ENCODE peak calls at places on chromosome 10, in nine cellular contexts. One of them, this sample, is unnamed. For H3K9me3, the result is how much of the 10 kb centered on the place peaks cover.

GRCh38 chr10:93085272-93085859 is 11.7 kb downstream of the CYP26A1 start:
- DNase-seq in A549: no peak
- DNase-seq in endothelial cell of umbilical vein: no peak
- DNase-seq in fibroblast of lung: no peak
- DNase-seq in psoas muscle: no peak
- DNase-seq in prostate gland: no peak
- DNase-seq in IMR-90: no peak
- DNase-seq in cardiac muscle cell: no peak
- DNase-seq in lower lobe of right lung: no peak
- DNase-seq in this sample: no peak

GRCh38 chr10:43187213-43187612 is 49.0 kb downstream of the CSGALNACT2 start:
- DNase-seq in A549: no peak
- DNase-seq in endothelial cell of umbilical vein: no peak
- DNase-seq in fibroblast of lung: no peak
- DNase-seq in psoas muscle: no peak
- DNase-seq in prostate gland: no peak
- DNase-seq in IMR-90: no peak
- DNase-seq in cardiac muscle cell: no peak
- DNase-seq in lower lobe of right lung: no peak
- DNase-seq in this sample: no peak

GRCh38 chr10:11881477-11882417 is 58.6 kb downstream of the PROSER2 start:
- DNase-seq in A549: peak
- DNase-seq in endothelial cell of umbilical vein: no peak
- DNase-seq in fibroblast of lung: no peak
- DNase-seq in psoas muscle: no peak
- DNase-seq in prostate gland: no peak
- DNase-seq in IMR-90: peak
- DNase-seq in cardiac muscle cell: no peak
- DNase-seq in lower lobe of right lung: no peak
- DNase-seq in this sample: no peak

GRCh38 chr10:9331583-9332008 is 1277.1 kb downstream of the GATA3 start:
- DNase-seq in A549: peak
- DNase-seq in endothelial cell of umbilical vein: peak
- DNase-seq in fibroblast of lung: peak
- DNase-seq in psoas muscle: no peak
- DNase-seq in prostate gland: no peak
- DNase-seq in IMR-90: peak
- DNase-seq in cardiac muscle cell: peak
- DNase-seq in lower lobe of right lung: no peak
- DNase-seq in this sample: peak

GRCh38 chr10:119431034-119431767 is 111.3 kb downstream of the RGS10 start:
- DNase-seq in A549: no peak
- DNase-seq in endothelial cell of umbilical vein: no peak
- DNase-seq in fibroblast of lung: no peak
- DNase-seq in psoas muscle: no peak
- DNase-seq in prostate gland: no peak
- DNase-seq in IMR-90: no peak
- DNase-seq in cardiac muscle cell: no peak
- DNase-seq in lower lobe of right lung: no peak
- DNase-seq in this sample: no peak

GRCh38 chr10:1166101-1166827 is 110.1 kb downstream of the WDR37 start:
- DNase-seq in A549: no peak
- DNase-seq in endothelial cell of umbilical vein: no peak
- DNase-seq in fibroblast of lung: no peak
- DNase-seq in psoas muscle: no peak
- DNase-seq in prostate gland: no peak
- DNase-seq in IMR-90: no peak
- DNase-seq in cardiac muscle cell: no peak
- DNase-seq in lower lobe of right lung: no peak
- DNase-seq in this sample: no peak

GRCh38 chr10:97782455-97783228 is 10.8 kb upstream of the SFRP5 start:
- DNase-seq in A549: no peak
- DNase-seq in endothelial cell of umbilical vein: no peak
- DNase-seq in fibroblast of lung: no peak
- DNase-seq in psoas muscle: no peak
- DNase-seq in prostate gland: no peak
- DNase-seq in IMR-90: no peak
- DNase-seq in cardiac muscle cell: no peak
- DNase-seq in lower lobe of right lung: no peak
- DNase-seq in this sample: no peak

GRCh38 chr10:132704008-132704814 is 81.7 kb downstream of the NKX6-2 start:
- DNase-seq in A549: no peak
- DNase-seq in endothelial cell of umbilical vein: no peak
- DNase-seq in fibroblast of lung: no peak
- DNase-seq in psoas muscle: no peak
- DNase-seq in prostate gland: no peak
- DNase-seq in IMR-90: no peak
- DNase-seq in cardiac muscle cell: no peak
- DNase-seq in lower lobe of right lung: peak
- DNase-seq in this sample: no peak

GRCh38 chr10:17038627-17039026 is 91.0 kb downstream of the CUBN start:
- DNase-seq in A549: no peak
- DNase-seq in endothelial cell of umbilical vein: no peak
- DNase-seq in fibroblast of lung: peak
- DNase-seq in psoas muscle: peak
- DNase-seq in prostate gland: no peak
- DNase-seq in IMR-90: no peak
- DNase-seq in cardiac muscle cell: peak
- DNase-seq in lower lobe of right lung: no peak
- DNase-seq in this sample: no peak

GRCh38 chr10:83373659-83374058 is 765.6 kb upstream of the GHITM start:
- DNase-seq in A549: no peak
- DNase-seq in endothelial cell of umbilical vein: peak
- DNase-seq in fibroblast of lung: no peak
- DNase-seq in psoas muscle: no peak
- DNase-seq in prostate gland: no peak
- DNase-seq in IMR-90: no peak
- DNase-seq in cardiac muscle cell: peak
- DNase-seq in lower lobe of right lung: no peak
- DNase-seq in this sample: peak

GRCh38 chr10:127398140-127398966 is 150.8 kb upstream of the NPS start:
- DNase-seq in A549: no peak
- DNase-seq in endothelial cell of umbilical vein: peak
- DNase-seq in fibroblast of lung: no peak
- DNase-seq in psoas muscle: no peak
- DNase-seq in prostate gland: no peak
- DNase-seq in IMR-90: peak
- DNase-seq in cardiac muscle cell: peak
- DNase-seq in lower lobe of right lung: no peak
- DNase-seq in this sample: peak

GRCh38 chr10:13087601-13087985 is 12.4 kb upstream of the OPTN start:
- DNase-seq in A549: no peak
- DNase-seq in endothelial cell of umbilical vein: no peak
- DNase-seq in fibroblast of lung: no peak
- DNase-seq in psoas muscle: no peak
- DNase-seq in prostate gland: no peak
- DNase-seq in IMR-90: no peak
- DNase-seq in cardiac muscle cell: no peak
- DNase-seq in lower lobe of right lung: no peak
- DNase-seq in this sample: no peak

GRCh38 chr10:13090289-13090688 is 9.7 kb upstream of the OPTN start:
- DNase-seq in A549: no peak
- DNase-seq in endothelial cell of umbilical vein: no peak
- DNase-seq in fibroblast of lung: no peak
- DNase-seq in psoas muscle: no peak
- DNase-seq in prostate gland: no peak
- DNase-seq in IMR-90: no peak
- DNase-seq in cardiac muscle cell: no peak
- DNase-seq in lower lobe of right lung: no peak
- DNase-seq in this sample: no peak

GRCh38 chr10:13087986-13088618 is 11.9 kb upstream of the OPTN start:
- DNase-seq in A549: peak
- DNase-seq in endothelial cell of umbilical vein: no peak
- DNase-seq in fibroblast of lung: peak
- DNase-seq in psoas muscle: no peak
- DNase-seq in prostate gland: no peak
- DNase-seq in IMR-90: peak
- DNase-seq in cardiac muscle cell: peak
- DNase-seq in lower lobe of right lung: no peak
- DNase-seq in this sample: no peak

GRCh38 chr10:13089345-13089744 is 10.6 kb upstream of the OPTN start:
- DNase-seq in A549: no peak
- DNase-seq in endothelial cell of umbilical vein: no peak
- DNase-seq in fibroblast of lung: no peak
- DNase-seq in psoas muscle: no peak
- DNase-seq in prostate gland: no peak
- DNase-seq in IMR-90: no peak
- DNase-seq in cardiac muscle cell: no peak
- DNase-seq in lower lobe of right lung: no peak
- DNase-seq in this sample: no peak

DNA sequence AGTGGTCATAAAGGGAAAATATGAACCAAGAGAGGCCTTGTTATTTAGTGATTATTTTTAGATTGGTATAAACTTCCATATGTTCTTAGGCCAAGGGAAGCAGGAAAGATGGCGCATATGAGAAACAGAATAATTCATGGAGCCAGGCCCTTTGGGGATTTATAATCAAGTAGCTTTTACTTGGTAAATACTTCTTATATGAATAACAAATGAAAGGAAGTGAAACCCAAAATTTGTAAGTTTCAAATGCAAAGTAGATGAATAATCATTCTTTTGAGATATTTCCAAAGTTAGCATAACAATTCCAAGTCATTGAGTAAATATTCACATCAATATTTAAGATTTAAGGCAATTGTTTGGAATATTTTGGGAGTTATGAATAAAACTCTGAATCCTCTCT is 13.9 kb upstream of the OPTN start:
- DNase-seq in A549: no peak
- DNase-seq in endothelial cell of umbilical vein: no peak
- DNase-seq in fibroblast of lung: no peak
- DNase-seq in psoas muscle: no peak
- DNase-seq in prostate gland: no peak
- DNase-seq in IMR-90: peak
- DNase-seq in cardiac muscle cell: no peak
- DNase-seq in lower lobe of right lung: no peak
- DNase-seq in this sample: no peak
- H3K9me3 ChIP-seq in A549: under half
- H3K9me3 ChIP-seq in endothelial cell of umbilical vein: under half
- H3K9me3 ChIP-seq in fibroblast of lung: under half
- H3K9me3 ChIP-seq in psoas muscle: under half
- H3K9me3 ChIP-seq in prostate gland: under half
- H3K9me3 ChIP-seq in IMR-90: under half
- H3K9me3 ChIP-seq in cardiac muscle cell: under half
- H3K9me3 ChIP-seq in lower lobe of right lung: under half
- H3K9me3 ChIP-seq in this sample: under half

GRCh38 chr10:89389254-89389653 is 3.2 kb upstream of the IFIT1 start:
- DNase-seq in A549: no peak
- DNase-seq in endothelial cell of umbilical vein: peak
- DNase-seq in fibroblast of lung: peak
- DNase-seq in psoas muscle: no peak
- DNase-seq in prostate gland: no peak
- DNase-seq in IMR-90: peak
- DNase-seq in cardiac muscle cell: peak
- DNase-seq in lower lobe of right lung: no peak
- DNase-seq in this sample: peak

GRCh38 chr10:89392974-89393373 is 551 bp downstream of the IFIT1 start:
- DNase-seq in A549: no peak
- DNase-seq in endothelial cell of umbilical vein: no peak
- DNase-seq in fibroblast of lung: peak
- DNase-seq in psoas muscle: no peak
- DNase-seq in prostate gland: peak
- DNase-seq in IMR-90: peak
- DNase-seq in cardiac muscle cell: peak
- DNase-seq in lower lobe of right lung: no peak
- DNase-seq in this sample: peak

GRCh38 chr10:89393898-89394297 is 1.5 kb downstream of the IFIT1 start:
- DNase-seq in A549: no peak
- DNase-seq in endothelial cell of umbilical vein: no peak
- DNase-seq in fibroblast of lung: no peak
- DNase-seq in psoas muscle: no peak
- DNase-seq in prostate gland: no peak
- DNase-seq in IMR-90: no peak
- DNase-seq in cardiac muscle cell: no peak
- DNase-seq in lower lobe of right lung: no peak
- DNase-seq in this sample: no peak

GRCh38 chr10:89390875-89391576 is 1.4 kb upstream of the IFIT1 start:
- DNase-seq in A549: no peak
- DNase-seq in endothelial cell of umbilical vein: no peak
- DNase-seq in fibroblast of lung: peak
- DNase-seq in psoas muscle: no peak
- DNase-seq in prostate gland: no peak
- DNase-seq in IMR-90: peak
- DNase-seq in cardiac muscle cell: no peak
- DNase-seq in lower lobe of right lung: no peak
- DNase-seq in this sample: no peak

GRCh38 chr10:89391882-89392756 is at the start of gene IFIT1:
- DNase-seq in A549: peak
- DNase-seq in endothelial cell of umbilical vein: peak
- DNase-seq in fibroblast of lung: peak
- DNase-seq in psoas muscle: no peak
- DNase-seq in prostate gland: peak
- DNase-seq in IMR-90: peak
- DNase-seq in cardiac muscle cell: peak
- DNase-seq in lower lobe of right lung: no peak
- DNase-seq in this sample: peak
- TF ChIP-seq CTCF in A549: peak
- TF ChIP-seq CTCF in endothelial cell of umbilical vein: no peak
- TF ChIP-seq CTCF in fibroblast of lung: no peak
- TF ChIP-seq CTCF in psoas muscle: no peak
- TF ChIP-seq CTCF in prostate gland: no peak
- TF ChIP-seq CTCF in IMR-90: no peak
- TF ChIP-seq CTCF in cardiac muscle cell: no peak
- TF ChIP-seq CTCF in lower lobe of right lung: no peak
- TF ChIP-seq CTCF in this sample: no peak

GRCh38 chr10:113480081-113480360 is 72.8 kb upstream of the HABP2 start:
- DNase-seq in A549: no peak
- DNase-seq in endothelial cell of umbilical vein: no peak
- DNase-seq in fibroblast of lung: no peak
- DNase-seq in psoas muscle: no peak
- DNase-seq in prostate gland: no peak
- DNase-seq in IMR-90: no peak
- DNase-seq in cardiac muscle cell: no peak
- DNase-seq in lower lobe of right lung: no peak
- DNase-seq in this sample: no peak
- H3K4me3 ChIP-seq in A549: no peak
- H3K4me3 ChIP-seq in endothelial cell of umbilical vein: no peak
- H3K4me3 ChIP-seq in fibroblast of lung: no peak
- H3K4me3 ChIP-seq in psoas muscle: no peak
- H3K4me3 ChIP-seq in prostate gland: no peak
- H3K4me3 ChIP-seq in IMR-90: no peak
- H3K4me3 ChIP-seq in cardiac muscle cell: no peak
- H3K4me3 ChIP-seq in lower lobe of right lung: no peak
- H3K4me3 ChIP-seq in this sample: no peak

DNA sequence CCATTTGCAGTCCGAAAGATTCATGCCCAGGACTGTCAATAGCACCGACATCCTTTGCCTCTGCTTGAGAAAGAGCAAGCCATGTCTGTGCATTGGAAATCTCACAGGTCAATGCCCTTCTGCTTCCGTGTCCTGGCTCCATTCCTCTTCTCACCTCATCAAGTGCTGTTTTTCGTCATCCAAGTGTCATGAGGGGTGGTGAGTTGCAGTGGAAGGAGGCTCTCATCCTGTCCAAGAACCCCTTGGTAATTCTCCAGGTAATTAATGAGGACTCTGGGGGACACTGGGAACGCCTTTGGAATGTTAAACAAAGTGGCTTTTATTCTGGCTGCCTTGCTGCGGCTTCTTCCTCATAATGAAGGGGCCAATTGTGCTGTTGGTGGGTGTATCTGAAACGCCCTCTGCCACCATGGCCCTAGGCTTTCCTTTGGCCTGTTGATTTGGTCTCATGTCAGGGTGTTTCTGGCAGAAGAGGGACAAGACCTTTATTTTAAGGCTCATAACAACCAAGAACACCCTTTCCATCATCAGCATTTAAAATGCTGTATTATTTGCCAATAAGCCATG is 57.7 kb downstream of the PPP1R3C start:
- DNase-seq in A549: no peak
- DNase-seq in endothelial cell of umbilical vein: no peak
- DNase-seq in fibroblast of lung: peak
- DNase-seq in psoas muscle: no peak
- DNase-seq in prostate gland: no peak
- DNase-seq in IMR-90: no peak
- DNase-seq in cardiac muscle cell: no peak
- DNase-seq in lower lobe of right lung: no peak
- DNase-seq in this sample: no peak
- H3K9me3 ChIP-seq in A549: under half
- H3K9me3 ChIP-seq in endothelial cell of umbilical vein: under half
- H3K9me3 ChIP-seq in fibroblast of lung: under half
- H3K9me3 ChIP-seq in psoas muscle: under half
- H3K9me3 ChIP-seq in prostate gland: under half
- H3K9me3 ChIP-seq in IMR-90: under half
- H3K9me3 ChIP-seq in cardiac muscle cell: under half
- H3K9me3 ChIP-seq in lower lobe of right lung: under half
- H3K9me3 ChIP-seq in this sample: under half

This sample was measured in A673.